ENCODE peak calls at places on chromosomes 3 and 15, in ten cellular contexts. A, G, B, J, N, F, X, U, V and C are unnamed samples.

GRCh38 chr15:81023483-81024264 is 23.0 kb downstream of the TLNRD1 start:
- DNase-seq in B (no peak), U (no peak), X (peak; percentile 79), G (peak; percentile 86), J (peak; percentile 62), N (peak; percentile 34), V (no peak), F (peak; percentile 43), A (no peak), C (peak; percentile 82)

GRCh38 chr3:60746043-60746638 is 505.1 kb downstream of the FHIT start:
- DNase-seq in N (no peak), G (no peak), J (no peak), A (no peak), X (peak; percentile 38), U (no peak), B (no peak), F (no peak), V (no peak), C (no peak)

GRCh38 chr3:80770106-80771079 is 991.1 kb downstream of the GBE1 start:
- DNase-seq in N (peak; percentile 20), U (no peak), A (peak; percentile 45), J (no peak), X (no peak), B (no peak), G (no peak), V (no peak), F (no peak), C (no peak)

GRCh38 chr15:90872481-90873184 is 4.2 kb downstream of the FURIN start:
- DNase-seq in G (no peak), U (peak; percentile 54), X (peak; percentile 75), A (peak; percentile 76), N (no peak), B (peak; percentile 58), J (peak; percentile 89), V (peak; percentile 52), F (no peak), C (peak; percentile 74)

GRCh38 chr3:16183601-16184270 is 9.3 kb downstream of the GALNT15 start:
- DNase-seq in U (no peak), X (peak; percentile 79), V (no peak), B (no peak), N (no peak), A (peak; percentile 59), J (peak; percentile 90), G (no peak), F (no peak), C (peak; percentile 76)

GRCh38 chr3:177832862-177833261 is 635.6 kb upstream of the TBL1XR1 start:
- DNase-seq in N (no peak), V (no peak), B (no peak), A (no peak), J (peak; percentile 62), X (no peak), F (no peak), G (no peak), U (no peak), C (no peak)

GRCh38 chr3:4399476-4399875 is 67.6 kb downstream of the SUMF1 start:
- DNase-seq in J (no peak), N (no peak), B (no peak), A (no peak), G (no peak), F (no peak), X (no peak), U (no peak), V (no peak), C (no peak)

GRCh38 chr15:92158426-92158825 is 235.3 kb upstream of the ST8SIA2 start:
- DNase-seq in N (no peak), X (no peak), U (no peak), A (peak; percentile 96), V (peak; percentile 16), J (no peak), F (no peak), G (no peak), B (peak; percentile 37), C (no peak)

GRCh38 chr3:98733778-98734281 is 29.3 kb upstream of the ST3GAL6 start:
- DNase-seq in U (peak; percentile 17), B (no peak), A (peak; percentile 62), G (no peak), X (no peak), N (peak; percentile 20), J (peak; percentile 42), F (peak; percentile 13), V (no peak), C (no peak)

GRCh38 chr15:101091080-101092017 is 160.5 kb downstream of the CHSY1 start:
- DNase-seq in A (no peak), N (no peak), G (peak; percentile 85), B (no peak), J (peak; percentile 70), F (no peak), U (no peak), V (no peak), X (peak; percentile 79), C (no peak)